ENCODE peak calls at places on chromosomes 13 and 19, in five cellular contexts. S, Q, L, H and X are unnamed samples. For H3K4me1, H3K9me3 and H3K36me3, the result is how much of the 10 kb centered on the place peaks cover.

GRCh38 chr19:41934849-41935374 is 6.7 kb upstream of the ERFL start:
- DNase-seq in S (peak), Q (peak), L (peak), H (peak), X (peak)

GRCh38 chr19:49136771-49137171 is 17.4 kb downstream of the PPFIA3 start:
- DNase-seq in S (no peak), Q (no peak), L (no peak), H (peak), X (no peak)

GRCh38 chr19:7168941-7169340 is 99.4 kb downstream of the ZNF557 start:
- DNase-seq in S (no peak), Q (no peak), L (no peak), H (no peak), X (no peak)

GRCh38 chr13:32883501-32883900 is 132.7 kb upstream of the KL start:
- DNase-seq in S (no peak), Q (no peak), L (no peak), H (no peak), X (no peak)

GRCh38 chr19:32458500-32459123 is 53.0 kb downstream of the DPY19L3 start:
- DNase-seq in S (no peak), Q (no peak), L (no peak), H (no peak), X (no peak)

GRCh38 chr13:45434556-45435371 is 16.6 kb upstream of the SLC25A30 start:
- DNase-seq in S (no peak), Q (no peak), L (no peak), H (peak), X (no peak)

GRCh38 chr19:6586726-6587092 is 4.2 kb downstream of the CD70 start:
- DNase-seq in S (no peak), Q (no peak), L (no peak), H (no peak), X (no peak)

GRCh38 chr19:8135946-8136618 is 13.3 kb downstream of the FBN3 start:
- DNase-seq in S (no peak), Q (no peak), L (no peak), H (no peak), X (no peak)

GRCh38 chr19:20038358-20039202 is 725 bp downstream of the ZNF682 start:
- DNase-seq in S (no peak), Q (no peak), L (no peak), H (no peak), X (no peak)

GRCh38 chr19:8324186-8325050 is 3.1 kb downstream of the RPS28 start:
- DNase-seq in S (no peak), Q (no peak), L (peak), H (no peak), X (no peak)

GRCh38 chr19:44958090-44958489 is 2.9 kb downstream of the CLPTM1 start:
- DNase-seq in S (no peak), Q (no peak), L (no peak), H (no peak), X (no peak)

GRCh38 chr19:44951179-44952159 is 3.7 kb upstream of the CLPTM1 start:
- DNase-seq in S (peak), Q (peak), L (peak), H (no peak), X (peak)

GRCh38 chr19:44954278-44954648 is 917 bp upstream of the CLPTM1 start:
- DNase-seq in S (no peak), Q (no peak), L (no peak), H (peak), X (no peak)

GRCh38 chr19:44955500-44956439 is 590 bp downstream of the CLPTM1 start:
- DNase-seq in S (peak), Q (no peak), L (no peak), H (no peak), X (no peak)

GRCh38 chr19:44954649-44955499 is at the start of gene CLPTM1:
- DNase-seq in S (peak), Q (peak), L (peak), H (peak), X (peak)
- H3K4me1 ChIP-seq in S (under half), Q (under half), L (under half), H (under half), X (under half)

GRCh38 chr19:24098359-24098758 is 11.4 kb downstream of the ZNF254 start:
- DNase-seq in S (no peak), Q (no peak), L (no peak), H (no peak), X (no peak)
- H3K9me3 ChIP-seq in S (under half), Q (under half), L (under half), H (under half), X (under half)

GRCh38 chr19:58217069-58217481 is 11.6 kb upstream of the ZNF544 start:
- DNase-seq in S (no peak), Q (no peak), L (no peak), H (no peak), X (no peak)

GRCh38 chr19:58209577-58209976 is 19.1 kb upstream of the ZNF544 start:
- DNase-seq in S (no peak), Q (no peak), L (no peak), H (no peak), X (no peak)

GRCh38 chr19:58217607-58218391 is 10.9 kb upstream of the ZNF544 start:
- DNase-seq in S (no peak), Q (no peak), L (no peak), H (no peak), X (no peak)

GRCh38 chr19:58212336-58213074 is 16.2 kb upstream of the ZNF544 start:
- DNase-seq in S (no peak), Q (no peak), L (no peak), H (no peak), X (no peak)

DNA sequence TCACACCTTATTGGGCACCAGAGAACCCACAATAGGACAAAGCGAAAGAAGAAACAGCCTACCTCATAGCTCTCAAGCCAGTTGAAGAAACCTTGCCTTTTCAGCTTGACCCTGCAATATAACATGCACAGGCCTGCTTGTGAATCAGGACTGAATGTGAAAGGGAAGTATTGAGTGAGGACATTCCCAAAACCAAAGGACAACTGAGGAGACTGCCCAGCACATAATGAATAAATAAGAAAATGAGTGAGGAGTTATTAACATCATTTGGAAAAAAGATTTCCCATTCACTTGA is 15.7 kb upstream of the ZNF544 start:
- DNase-seq in S (no peak), Q (no peak), L (no peak), H (no peak), X (no peak)
- H3K36me3 ChIP-seq in S (under half), Q (under half), L (half or more), H (under half), X (half or more)

GRCh38 chr19:55247621-55248099 is 11.2 kb downstream of the PPP6R1 start:
- DNase-seq in S (no peak), Q (peak), L (no peak), H (peak), X (peak)
- H3K4me1 ChIP-seq in S (half or more), Q (under half), L (under half), H (under half), X (under half)

GRCh38 chr13:58191754-58192153 is 560.2 kb downstream of the PCDH17 start:
- DNase-seq in S (no peak), Q (no peak), L (no peak), H (no peak), X (no peak)

DNA sequence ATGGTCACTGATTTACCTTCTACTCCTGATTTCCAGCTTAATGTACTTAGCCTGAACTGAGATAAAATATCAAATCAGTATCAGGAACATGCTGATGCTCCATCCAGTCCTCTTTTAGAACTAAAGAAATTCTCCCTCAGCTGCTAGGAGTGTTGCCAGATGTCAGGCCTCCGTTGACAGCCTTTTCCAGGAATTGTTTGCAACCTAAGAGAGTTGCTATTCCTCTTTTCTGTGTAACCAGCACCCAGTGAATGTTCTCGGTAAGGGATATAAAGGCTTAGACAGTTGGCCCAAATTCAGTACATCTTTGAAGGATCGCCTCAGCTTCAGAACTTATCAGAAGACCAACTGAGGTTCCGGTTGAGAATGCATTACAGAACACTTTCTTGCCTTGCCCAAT is 559.0 kb downstream of the PCDH17 start:
- DNase-seq in S (no peak), Q (no peak), L (no peak), H (no peak), X (no peak)
- H3K9me3 ChIP-seq in S (under half), Q (under half), L (under half), H (under half), X (under half)

DNA sequence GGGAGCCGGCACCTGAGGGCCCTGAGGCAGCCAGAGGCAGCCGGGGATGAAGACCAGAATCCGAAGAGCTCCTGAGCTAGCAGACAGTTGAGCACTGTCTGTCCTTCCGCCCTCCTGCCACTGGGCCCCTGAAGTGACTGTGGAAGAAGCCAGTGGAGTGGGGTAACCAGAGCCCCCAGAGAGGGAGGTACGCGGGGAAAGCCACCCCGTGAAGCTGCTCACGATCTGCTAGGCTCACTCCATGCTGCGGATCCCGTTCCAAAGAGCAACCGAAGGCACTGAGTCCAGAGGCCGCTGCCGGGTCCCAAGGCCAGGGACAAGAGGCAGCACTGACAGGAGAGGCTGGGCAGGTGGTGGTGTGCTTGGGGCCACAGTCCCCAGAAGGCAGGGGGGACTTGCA is 6.6 kb downstream of the IZUMO4 start:
- DNase-seq in S (no peak), Q (no peak), L (no peak), H (no peak), X (no peak)
- H3K36me3 ChIP-seq in S (under half), Q (under half), L (half or more), H (under half), X (under half)

GRCh38 chr13:42548731-42549554 is 25.0 kb upstream of the TNFSF11 start:
- DNase-seq in S (no peak), Q (no peak), L (no peak), H (peak), X (peak)
- H3K4me1 ChIP-seq in S (under half), Q (under half), L (under half), H (under half), X (under half)

GRCh38 chr19:43841990-43842389 is 14.9 kb downstream of the ZNF283 start:
- DNase-seq in S (no peak), Q (no peak), L (no peak), H (no peak), X (no peak)
- H3K9me3 ChIP-seq in S (half or more), Q (half or more), L (half or more), H (half or more), X (under half)

DNA sequence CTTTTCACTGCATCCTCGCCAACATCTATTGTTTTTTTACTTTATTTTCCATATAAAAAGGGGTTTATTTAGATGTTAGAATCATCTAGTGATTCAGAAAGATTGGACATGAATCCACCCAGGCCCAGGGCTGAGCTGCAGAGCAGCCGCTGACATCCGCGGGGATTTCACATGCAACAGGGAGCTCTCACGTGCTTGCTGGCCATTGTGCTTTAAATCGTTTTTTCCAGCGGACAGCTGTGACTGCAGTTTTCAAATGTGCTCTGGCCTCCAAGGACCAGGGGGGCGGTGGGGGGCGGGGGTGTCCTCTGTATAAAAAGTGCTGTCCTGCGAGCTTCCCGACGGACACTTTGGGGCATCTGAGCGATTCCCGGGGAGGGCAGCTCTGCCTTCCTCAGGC is 12.4 kb downstream of the RB1 start:
- DNase-seq in S (no peak), Q (no peak), L (no peak), H (no peak), X (no peak)
- H3K36me3 ChIP-seq in S (under half), Q (under half), L (under half), H (under half), X (under half)